ENCODE peak calls at places on chromosomes 11 and 22, in seven cellular contexts. G, M, T, S, O, F and J are unnamed samples.

GRCh38 chr11:125338886-125339811 is 156.9 kb downstream of the FEZ1 start:
- DNase-seq in G (no peak), M (no peak), T (no peak), S (no peak), O (no peak), F (no peak), J (no peak)

GRCh38 chr11:119335655-119336543 is 1.6 kb downstream of the RNF26 start:
- DNase-seq in G (no peak), M (no peak), T (peak), S (no peak), O (no peak), F (no peak), J (no peak)

GRCh38 chr22:49765951-49766350 is 61.7 kb downstream of the BRD1 start:
- DNase-seq in G (no peak), M (no peak), T (peak), S (no peak), O (no peak), F (peak), J (no peak)

GRCh38 chr11:117273550-117274289 is 17.4 kb upstream of the BACE1-AS start:
- DNase-seq in G (no peak), M (peak), T (no peak), S (no peak), O (no peak), F (no peak), J (no peak)

GRCh38 chr11:17164361-17165246 is 43.2 kb downstream of the PIK3C2A start:
- DNase-seq in G (no peak), M (no peak), T (no peak), S (no peak), O (no peak), F (no peak), J (no peak)

GRCh38 chr11:14384338-14384737 is 25.4 kb upstream of the RRAS2 start:
- DNase-seq in G (no peak), M (peak), T (no peak), S (no peak), O (no peak), F (no peak), J (no peak)

GRCh38 chr11:120577624-120578363 is 66.2 kb downstream of the GRIK4 start:
- DNase-seq in G (no peak), M (no peak), T (no peak), S (no peak), O (no peak), F (no peak), J (no peak)

GRCh38 chr11:11757871-11758270 is 83.9 kb upstream of the USP47 start:
- DNase-seq in G (no peak), M (no peak), T (no peak), S (no peak), O (no peak), F (no peak), J (no peak)

GRCh38 chr22:18120941-18121340 is 10.3 kb downstream of the TUBA8 start:
- DNase-seq in G (no peak), M (no peak), T (no peak), S (no peak), O (no peak), F (no peak), J (no peak)

GRCh38 chr22:41429232-41429945 is 17.2 kb downstream of the TOB2 start:
- DNase-seq in G (no peak), M (no peak), T (no peak), S (no peak), O (no peak), F (no peak), J (no peak)

GRCh38 chr22:19632671-19633148 is 81.6 kb upstream of the SEPTIN5 start:
- DNase-seq in G (no peak), M (no peak), T (no peak), S (no peak), O (no peak), F (no peak), J (no peak)